ENCODE peak calls at places on chromosome 2, in four cellular contexts. P is A673, L is astrocyte of the spinal cord, Q is HL-60. J is an unnamed sample.

GRCh38 chr2:28263690-28264089 is 129.0 kb upstream of the FOSL2 start:
- DNase-seq in P (no peak), L (no peak), Q (no peak), J (no peak)

GRCh38 chr2:150528861-150529801 is 41.7 kb upstream of the RND3 start:
- DNase-seq in P (peak; percentile 67), L (peak; percentile 64), Q (no peak), J (no peak)

GRCh38 chr2:143284087-143284675 is 155.0 kb downstream of the ARHGAP15 start:
- DNase-seq in P (peak; percentile 72), L (peak; percentile 36), Q (peak; percentile 41), J (no peak)

GRCh38 chr2:208618220-208618619 is 211.6 kb downstream of the PTH2R start:
- DNase-seq in P (no peak), L (no peak), Q (no peak), J (no peak)

GRCh38 chr2:226508683-226509082 is 290.9 kb downstream of the IRS1 start:
- DNase-seq in P (no peak), L (peak; percentile 76), Q (no peak), J (no peak)

GRCh38 chr2:12106440-12107080 is 360.1 kb downstream of the LPIN1 start:
- DNase-seq in P (peak; percentile 90), L (peak; percentile 98), Q (no peak), J (no peak)

GRCh38 chr2:227813562-227814353 is at the start of gene CCL20:
- DNase-seq in P (no peak), L (no peak), Q (no peak), J (no peak)

GRCh38 chr2:235373171-235373570 is 120.7 kb upstream of the AGAP1 start:
- DNase-seq in P (no peak), L (no peak), Q (no peak), J (no peak)

GRCh38 chr2:84527137-84528129 is 11.1 kb downstream of the DNAH6 start:
- DNase-seq in P (no peak), L (no peak), Q (no peak), J (no peak)

GRCh38 chr2:142100967-142101366 is 29.8 kb downstream of the LRP1B start:
- DNase-seq in P (peak; percentile 28), L (no peak), Q (no peak), J (no peak)

GRCh38 chr2:138846216-138846821 is 66.1 kb upstream of the NXPH2 start:
- DNase-seq in P (peak; percentile 77), L (peak; percentile 24), Q (peak; percentile 10), J (no peak)

GRCh38 chr2:128261245-128262128 is 57.2 kb downstream of the HS6ST1 start:
- DNase-seq in P (no peak), L (no peak), Q (no peak), J (no peak)

GRCh38 chr2:216044883-216045499 is 31.6 kb upstream of the MREG start:
- DNase-seq in P (no peak), L (no peak), Q (no peak), J (no peak)

GRCh38 chr2:10254373-10255188 is 48.1 kb upstream of the HPCAL1 start:
- DNase-seq in P (no peak), L (peak; percentile 28), Q (no peak), J (no peak)

GRCh38 chr2:210038078-210038477 is 35.6 kb downstream of the RPE start:
- DNase-seq in P (no peak), L (no peak), Q (no peak), J (no peak)

GRCh38 chr2:23540804-23541360 is 155.9 kb downstream of the KLHL29 start:
- DNase-seq in P (no peak), L (no peak), Q (no peak), J (no peak)

GRCh38 chr2:240138275-240138984 is 2.0 kb downstream of the OTOS start:
- DNase-seq in P (no peak), L (no peak), Q (no peak), J (peak; percentile 59)

GRCh38 chr2:109079590-109079989 is 49.4 kb upstream of the SH3RF3 start:
- DNase-seq in P (no peak), L (no peak), Q (no peak), J (peak; percentile 52)

GRCh38 chr2:217160103-217160502 is 300.2 kb upstream of the TNP1 start:
- DNase-seq in P (no peak), L (peak; percentile 49), Q (no peak), J (no peak)

GRCh38 chr2:102103284-102103683 is 39.3 kb upstream of the IL1R1 start:
- DNase-seq in P (no peak), L (no peak), Q (no peak), J (no peak)

GRCh38 chr2:227082286-227082685 is 81.7 kb downstream of the COL4A4 start:
- DNase-seq in P (no peak), L (no peak), Q (no peak), J (no peak)

GRCh38 chr2:57443985-57444501 is 602.6 kb upstream of the VRK2 start:
- DNase-seq in P (no peak), L (peak; percentile 71), Q (peak; percentile 84), J (no peak)

GRCh38 chr2:44528595-44528994 is 166.8 kb downstream of the CAMKMT start:
- DNase-seq in P (no peak), L (peak; percentile 85), Q (no peak), J (no peak)

GRCh38 chr2:10279472-10279870 is 23.2 kb upstream of the HPCAL1 start:
- DNase-seq in P (no peak), L (no peak), Q (no peak), J (no peak)

GRCh38 chr2:226953826-226954225 is 118.0 kb downstream of the RHBDD1 start:
- DNase-seq in P (no peak), L (no peak), Q (no peak), J (no peak)

GRCh38 chr2:47205576-47206141 is 50.6 kb upstream of the STPG4 start:
- DNase-seq in P (no peak), L (no peak), Q (no peak), J (no peak)

GRCh38 chr2:97963079-97963406 is 32.7 kb downstream of the TMEM131 start:
- DNase-seq in P (no peak), L (no peak), Q (no peak), J (no peak)

GRCh38 chr2:8424997-8425900 is 256.6 kb upstream of the ID2 start:
- DNase-seq in P (no peak), L (no peak), Q (no peak), J (no peak)

GRCh38 chr2:42214669-42215068 is 45.5 kb downstream of the EML4 start:
- DNase-seq in P (no peak), L (no peak), Q (no peak), J (no peak)

GRCh38 chr2:84876369-84876768 is 4.5 kb downstream of the TRABD2A start:
- DNase-seq in P (no peak), L (no peak), Q (no peak), J (no peak)

GRCh38 chr2:187842978-187843847 is 289.0 kb upstream of the TFPI start:
- DNase-seq in P (peak; percentile 76), L (peak; percentile 83), Q (no peak), J (no peak)

GRCh38 chr2:129813404-129813803 is 166.1 kb upstream of the RAB6C start:
- DNase-seq in P (peak; percentile 25), L (no peak), Q (no peak), J (no peak)
- TF ChIP-seq CTCF in P (peak; percentile 59), L (no peak), Q (no peak), J (no peak)

GRCh38 chr2:232658217-232658785 is 24.9 kb downstream of the EFHD1 start:
- DNase-seq in P (no peak), L (no peak), Q (peak; percentile 22), J (no peak)
- TF ChIP-seq CTCF in P (peak; percentile 27), L (no peak), Q (peak; percentile 34), J (no peak)

GRCh38 chr2:14445670-14446069 is 186.8 kb upstream of the LRATD1 start:
- DNase-seq in P (no peak), L (no peak), Q (no peak), J (no peak)

GRCh38 chr2:14448340-14448739 is 184.2 kb upstream of the LRATD1 start:
- DNase-seq in P (no peak), L (no peak), Q (no peak), J (no peak)

GRCh38 chr2:14454102-14454676 is 178.3 kb upstream of the LRATD1 start:
- DNase-seq in P (no peak), L (no peak), Q (no peak), J (no peak)

GRCh38 chr2:14451312-14451711 is 181.2 kb upstream of the LRATD1 start:
- DNase-seq in P (no peak), L (no peak), Q (no peak), J (no peak)
- TF ChIP-seq CTCF in P (no peak), L (no peak), Q (no peak), J (peak; percentile 20)

GRCh38 chr2:69789762-69790600 is 39.5 kb upstream of the GMCL1 start:
- DNase-seq in P (peak; percentile 13), L (peak; percentile 55), Q (no peak), J (no peak)
- TF ChIP-seq CTCF in P (no peak), L (no peak), Q (no peak), J (no peak)

GRCh38 chr2:120678926-120679325 is 56.7 kb upstream of the GLI2 start:
- DNase-seq in P (no peak), L (no peak), Q (no peak), J (no peak)

GRCh38 chr2:120677221-120677620 is 58.4 kb upstream of the GLI2 start:
- DNase-seq in P (no peak), L (no peak), Q (no peak), J (no peak)

GRCh38 chr2:120679526-120679925 is 56.1 kb upstream of the GLI2 start:
- DNase-seq in P (no peak), L (no peak), Q (no peak), J (no peak)

GRCh38 chr2:120677696-120678095 is 58.0 kb upstream of the GLI2 start:
- DNase-seq in P (no peak), L (no peak), Q (no peak), J (no peak)

DNA sequence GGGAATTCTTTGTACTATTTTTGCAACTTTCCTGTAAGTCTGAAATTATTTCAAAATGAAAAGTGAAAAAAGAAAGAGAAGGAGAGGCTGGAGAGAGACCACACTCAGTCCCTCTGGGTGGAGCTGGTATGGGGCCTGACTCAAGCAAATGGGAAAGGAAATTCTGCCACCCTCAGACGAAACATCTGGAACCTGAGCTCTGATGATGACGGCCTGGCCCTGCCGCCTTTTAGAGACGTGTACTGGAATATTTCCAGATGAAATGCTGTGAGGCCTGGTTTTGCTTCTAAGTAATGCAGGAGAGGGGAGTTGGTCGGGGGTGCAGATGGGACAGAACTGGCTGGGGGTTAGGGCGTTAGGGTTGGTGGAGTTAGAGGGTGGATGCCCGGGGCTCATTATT is 57.4 kb upstream of the GLI2 start:
- DNase-seq in P (no peak), L (no peak), Q (no peak), J (no peak)
- TF ChIP-seq CTCF in P (no peak), L (no peak), Q (no peak), J (no peak)

DNA sequence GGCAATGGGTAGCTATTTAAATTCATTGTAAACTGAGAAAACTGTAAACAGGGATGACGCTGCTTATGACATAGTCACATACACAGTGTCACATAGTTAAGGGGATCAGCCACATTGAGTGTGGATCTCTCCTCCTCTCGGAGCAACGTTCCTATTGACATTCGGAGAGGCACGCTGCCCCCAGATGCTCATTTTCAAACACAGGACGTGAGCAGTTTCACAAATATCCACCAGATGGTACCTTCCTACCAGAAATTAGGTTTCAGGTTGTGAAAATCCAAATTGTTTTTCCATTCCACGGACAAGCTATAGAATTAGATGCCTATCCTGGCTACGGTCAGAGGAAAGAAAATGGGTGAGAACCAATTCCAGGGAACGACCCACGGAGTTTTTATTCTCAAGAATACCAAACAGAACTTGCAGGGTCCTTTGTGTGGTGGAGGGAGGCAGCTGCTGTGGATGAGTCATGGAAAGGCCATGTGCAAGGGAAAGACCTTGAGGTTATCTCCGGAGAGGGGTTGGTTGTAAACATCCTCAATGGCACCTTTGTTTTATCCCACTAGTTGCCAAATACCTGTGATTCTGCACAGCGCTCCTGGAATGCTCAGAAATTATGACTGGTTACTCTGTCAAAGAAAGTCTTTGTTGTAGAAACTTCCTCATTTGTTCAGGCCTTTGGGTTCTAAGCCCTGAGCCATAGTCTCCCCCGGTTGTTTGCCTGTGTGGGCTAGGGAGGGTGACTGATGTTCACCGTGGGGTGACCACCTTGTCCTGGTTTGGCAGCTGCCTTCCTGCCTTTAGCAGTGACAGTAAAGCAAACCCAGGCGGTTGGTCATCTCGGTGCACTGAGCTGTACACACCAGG is 88.0 kb downstream of the ACTR3 start:
- DNase-seq in P (peak; percentile 43), L (peak; percentile 63), Q (no peak), J (no peak)
- TF ChIP-seq CTCF in P (peak; percentile 57), L (peak; percentile 34), Q (no peak), J (peak; percentile 72)

J was measured in type B pancreatic cell.